ENCODE peak calls at places on chromosomes 1 and 21, in eight cellular contexts. D, R, I, T, V, F, U and Q are unnamed samples.

GRCh38 chr1:247334378-247335133 is 2.9 kb upstream of the ZNF496 start:
- DNase-seq in F (no peak), R (no peak), T (no peak), V (no peak), I (no peak), D (no peak), U (no peak), Q (no peak)

GRCh38 chr1:77504986-77505385 is 177.5 kb downstream of the ZZZ3 start:
- DNase-seq in V (no peak), T (no peak), R (peak; percentile 24), I (no peak), F (no peak), U (no peak), D (no peak), Q (no peak)

GRCh38 chr1:192201303-192201702 is 43.0 kb downstream of the RGS18 start:
- DNase-seq in T (no peak), F (no peak), R (no peak), V (no peak), U (peak; percentile 42), D (no peak), I (no peak), Q (no peak)

GRCh38 chr1:6280761-6281451 is 20.0 kb upstream of the GPR153 start:
- DNase-seq in I (no peak), U (no peak), V (no peak), D (no peak), R (no peak), F (no peak), T (no peak), Q (no peak)

GRCh38 chr1:7070389-7071029 is 285.3 kb downstream of the CAMTA1 start:
- DNase-seq in F (peak; percentile 37), I (peak; percentile 72), D (peak; percentile 30), R (peak; percentile 63), U (no peak), V (peak; percentile 67), T (peak; percentile 50), Q (peak; percentile 50)

GRCh38 chr21:31668651-31669491 is 9.4 kb downstream of the SOD1 start:
- DNase-seq in T (no peak), F (no peak), U (no peak), D (no peak), R (no peak), I (no peak), V (no peak), Q (no peak)

GRCh38 chr1:175385316-175385715 is 192.7 kb upstream of the KIAA0040 start:
- DNase-seq in D (no peak), R (no peak), V (no peak), T (no peak), F (no peak), U (no peak), I (no peak), Q (no peak)

GRCh38 chr21:29213513-29214385 is 83.3 kb downstream of the MAP3K7CL start:
- DNase-seq in D (no peak), I (no peak), U (no peak), V (no peak), F (no peak), T (no peak), R (no peak), Q (no peak)

GRCh38 chr21:31382060-31382459 is 38.0 kb upstream of the TIAM1 start:
- DNase-seq in R (no peak), F (no peak), I (no peak), V (no peak), U (no peak), D (no peak), T (no peak), Q (no peak)

GRCh38 chr21:25329227-25329626 is 278.1 kb downstream of the MRPL39 start:
- DNase-seq in V (no peak), T (no peak), F (peak; percentile 37), R (peak; percentile 64), D (no peak), I (no peak), U (no peak), Q (peak; percentile 83)

GRCh38 chr21:27761623-27762022 is 794.7 kb upstream of the ADAMTS5 start:
- DNase-seq in D (no peak), R (no peak), V (no peak), F (no peak), U (no peak), I (no peak), T (no peak), Q (no peak)

GRCh38 chr21:27759820-27760219 is 792.9 kb upstream of the ADAMTS5 start:
- DNase-seq in T (no peak), U (no peak), F (no peak), I (no peak), R (no peak), V (no peak), D (no peak), Q (no peak)

GRCh38 chr21:27764056-27764455 is 797.2 kb upstream of the ADAMTS5 start:
- DNase-seq in V (no peak), F (no peak), R (no peak), D (no peak), T (no peak), U (no peak), I (no peak), Q (no peak)

GRCh38 chr21:27756191-27756590 is 789.3 kb upstream of the ADAMTS5 start:
- DNase-seq in V (no peak), F (no peak), I (no peak), U (no peak), R (no peak), D (no peak), T (no peak), Q (no peak)

DNA sequence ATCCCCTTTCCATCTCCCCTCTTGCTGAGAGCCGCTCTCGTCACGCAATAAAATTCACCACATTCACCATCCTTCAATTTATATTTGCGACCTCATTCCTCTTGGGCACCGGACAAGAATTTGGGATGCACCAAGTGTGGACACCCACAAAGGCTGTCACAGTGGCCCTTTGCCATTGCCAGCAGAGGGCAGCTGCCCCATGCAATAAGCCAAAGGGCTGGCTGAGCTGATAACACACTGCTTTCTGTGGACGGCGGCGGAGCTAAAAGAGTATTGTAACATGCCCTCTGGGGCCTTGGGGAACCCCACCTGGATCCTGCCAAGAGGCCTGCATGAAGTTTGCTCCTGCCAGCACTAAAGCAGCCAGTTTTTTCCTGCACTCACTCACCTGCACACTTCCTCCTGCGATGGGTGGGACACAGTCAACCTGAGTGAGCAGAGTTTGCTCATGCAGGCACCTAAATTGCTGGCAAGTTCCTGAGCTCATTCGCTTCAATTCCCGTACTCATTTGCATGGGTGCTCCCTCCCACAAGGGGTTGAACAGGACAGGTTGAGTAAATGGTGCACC is 792.3 kb upstream of the ADAMTS5 start:
- DNase-seq in U (no peak), F (no peak), D (no peak), I (no peak), T (peak; percentile 25), R (no peak), V (no peak), Q (no peak)
- TF ChIP-seq CTCF in U (peak; percentile 65), F (peak; percentile 9), D (no peak), I (no peak), T (no peak), R (peak; percentile 19), V (no peak), Q (peak; percentile 69)

DNA sequence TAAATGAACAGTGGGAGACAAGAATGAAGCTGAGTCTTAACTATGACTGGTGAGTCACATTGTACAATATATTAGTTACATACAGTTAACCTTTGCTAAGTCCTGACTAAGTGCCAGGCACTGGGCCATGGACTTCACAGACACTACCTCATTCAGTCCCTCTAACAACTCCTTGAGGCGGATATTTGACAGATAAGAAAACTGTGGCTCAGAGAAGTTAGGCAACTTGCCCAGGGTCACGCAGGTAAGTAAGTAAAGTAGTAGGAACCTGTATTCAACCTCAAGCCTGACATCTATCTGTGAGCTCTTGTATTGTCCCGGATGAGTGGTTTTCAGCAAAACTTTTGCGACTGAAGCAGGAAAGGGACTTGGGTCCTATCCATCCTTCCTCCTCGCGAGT is 62.1 kb downstream of the GNG12 start:
- DNase-seq in I (no peak), T (peak; percentile 61), R (peak; percentile 86), U (no peak), V (no peak), D (no peak), F (no peak), Q (peak; percentile 67)
- TF ChIP-seq CTCF in I (no peak), T (no peak), R (peak; percentile 25), U (peak; percentile 29), V (no peak), D (no peak), F (no peak), Q (peak; percentile 52)

DNA sequence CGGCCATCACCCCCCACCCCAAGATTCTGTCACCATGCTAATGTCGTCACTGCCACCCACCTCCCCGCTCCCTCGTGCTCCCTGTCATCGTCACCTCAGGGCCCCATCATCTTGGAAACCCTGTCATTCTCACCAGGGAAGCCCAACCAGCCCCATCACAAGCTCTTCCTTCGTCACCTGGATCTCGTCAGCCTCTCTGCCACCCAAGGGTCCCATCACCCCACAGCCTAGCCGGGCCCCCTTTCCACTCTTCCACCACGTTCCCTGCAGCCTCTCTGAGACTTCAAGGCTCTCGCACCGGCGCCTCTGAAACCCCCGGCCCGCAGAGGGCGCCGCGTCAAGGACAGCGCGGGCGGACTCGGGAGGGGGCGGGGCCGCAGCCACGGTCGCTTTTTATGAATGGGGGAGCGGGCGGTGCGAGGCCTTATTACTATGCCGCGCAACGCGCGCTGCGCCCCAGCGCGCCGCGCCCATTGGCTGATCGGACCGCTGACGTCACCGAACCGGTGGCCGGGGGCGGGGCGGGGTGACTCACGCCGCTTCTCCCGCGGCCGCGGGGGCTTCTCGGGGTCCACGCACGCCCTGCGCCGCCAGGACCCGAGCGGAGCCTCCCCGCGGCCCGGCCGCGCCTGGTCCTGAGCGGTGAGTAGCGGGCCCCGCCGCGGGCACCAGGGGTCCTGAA is at the start of gene GPR3:
- DNase-seq in R (peak; percentile 92), U (peak; percentile 92), I (peak; percentile 91), V (peak; percentile 96), D (peak; percentile 92), T (peak; percentile 78), F (peak; percentile 73), Q (peak; percentile 87)
- TF ChIP-seq CTCF in R (peak; percentile 68), U (peak; percentile 77), I (peak; percentile 55), V (peak; percentile 43), D (peak; percentile 71), T (no peak), F (peak; percentile 61), Q (peak; percentile 70)

GRCh38 chr1:161179698-161180097 is 2.4 kb upstream of the B4GALT3 start:
- DNase-seq in F (no peak), T (no peak), V (no peak), U (no peak), R (no peak), I (no peak), D (no peak), Q (no peak)

GRCh38 chr1:161177112-161177935 is at the start of gene B4GALT3:
- DNase-seq in F (no peak), T (peak; percentile 86), U (peak; percentile 95), D (peak; percentile 94), R (peak; percentile 76), V (peak; percentile 96), I (peak; percentile 92), Q (peak; percentile 64)

GRCh38 chr1:161182214-161182613 is 4.9 kb upstream of the B4GALT3 start:
- DNase-seq in U (peak; percentile 7), R (peak; percentile 56), D (peak; percentile 50), T (no peak), I (no peak), V (peak; percentile 86), F (no peak), Q (peak; percentile 41)

GRCh38 chr1:161177936-161178244 is 583 bp upstream of the B4GALT3 start:
- DNase-seq in I (peak; percentile 44), T (no peak), R (no peak), D (no peak), V (no peak), U (no peak), F (no peak), Q (no peak)

DNA sequence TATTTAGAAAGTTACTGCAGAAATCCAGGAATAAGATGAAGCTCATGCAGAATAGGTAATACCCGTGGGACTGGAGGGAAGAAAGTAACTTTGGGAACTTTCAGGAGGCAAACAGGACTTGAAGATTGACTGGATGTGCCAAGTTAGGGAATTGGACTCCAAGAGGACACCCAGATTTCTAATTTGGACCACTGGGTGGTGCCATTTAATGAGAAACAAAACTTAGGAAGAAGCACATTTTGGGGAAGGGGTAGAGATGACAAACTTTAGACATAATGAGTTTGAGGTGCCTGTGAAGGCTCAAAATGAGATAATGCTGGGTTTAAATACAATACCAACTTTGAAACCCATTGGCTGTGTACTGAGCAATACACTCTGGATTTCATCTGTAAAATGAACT is 3.3 kb upstream of the B4GALT3 start:
- DNase-seq in I (no peak), D (no peak), U (no peak), F (no peak), T (no peak), V (no peak), R (no peak), Q (no peak)
- TF ChIP-seq CTCF in I (no peak), D (peak; percentile 70), U (peak; percentile 69), F (peak; percentile 28), T (no peak), V (peak; percentile 40), R (peak; percentile 40), Q (peak; percentile 73)